ENCODE peak calls at places on chromosome 1, in ten cellular contexts. H, T, I, Y, W, C, P, K, D and F are unnamed samples.
A peak's percentile ranks its signal among the peaks of the same experiment; 100 is the strongest.

GRCh38 chr1:43576521-43576920 is 45.8 kb downstream of the PTPRF start:
- DNase-seq in P (no peak), T (no peak), I (no peak), Y (no peak), H (no peak), D (no peak), C (no peak), W (no peak), K (no peak), F (no peak)

GRCh38 chr1:38944547-38944946 is 2.9 kb upstream of the RHBDL2 start:
- DNase-seq in P (no peak), Y (no peak), H (no peak), D (no peak), C (no peak), T (no peak), W (no peak), K (no peak), I (no peak), F (no peak)

GRCh38 chr1:236010443-236010842 is 54.4 kb downstream of the NID1 start:
- DNase-seq in Y (no peak), P (no peak), W (no peak), K (no peak), I (no peak), C (no peak), H (no peak), T (no peak), D (no peak), F (no peak)

GRCh38 chr1:154936416-154937050 is at the start of gene PMVK:
- DNase-seq in C (peak; percentile 97), T (peak; percentile 93), Y (peak; percentile 96), D (peak; percentile 94), P (peak; percentile 95), K (peak; percentile 95), I (peak; percentile 96), H (peak; percentile 98), W (peak; percentile 91), F (peak; percentile 98)

GRCh38 chr1:20190761-20191160 is 4.4 kb upstream of the PLA2G2C start:
- DNase-seq in H (no peak), D (no peak), P (no peak), Y (no peak), T (no peak), W (no peak), I (no peak), C (no peak), K (no peak), F (no peak)

GRCh38 chr1:225469051-225469450 is 41.2 kb upstream of the LBR start:
- DNase-seq in H (no peak), I (peak; percentile 3), D (no peak), Y (no peak), K (no peak), P (no peak), C (peak; percentile 20), W (no peak), T (peak; percentile 2), F (peak; percentile 35)

GRCh38 chr1:182127656-182128055 is 66.1 kb upstream of the ZNF648 start:
- DNase-seq in P (no peak), C (no peak), W (no peak), H (no peak), D (no peak), Y (no peak), I (no peak), T (no peak), K (no peak), F (no peak)

GRCh38 chr1:1628656-1629429 is 3.1 kb upstream of the MMP23B start:
- DNase-seq in H (peak; percentile 88), D (peak; percentile 83), W (no peak), C (peak; percentile 73), P (no peak), I (no peak), Y (peak; percentile 51), T (no peak), K (no peak), F (no peak)

GRCh38 chr1:183143576-183144315 is 42.3 kb upstream of the LAMC2 start:
- DNase-seq in C (no peak), T (no peak), K (no peak), H (no peak), P (no peak), W (no peak), D (no peak), I (no peak), Y (no peak), F (no peak)

GRCh38 chr1:246786606-246787238 is 62.5 kb downstream of the SCCPDH start:
- DNase-seq in C (no peak), D (no peak), P (no peak), K (no peak), H (no peak), Y (no peak), T (no peak), W (no peak), I (no peak), F (no peak)

GRCh38 chr1:161008857-161009554 is 11.9 kb downstream of the F11R start:
- DNase-seq in K (no peak), H (no peak), I (no peak), P (peak; percentile 31), W (no peak), T (no peak), D (no peak), C (no peak), Y (no peak), F (peak; percentile 8)

GRCh38 chr1:185017338-185017737 is 28.0 kb upstream of the RNF2 start:
- DNase-seq in H (no peak), P (peak; percentile 94), W (no peak), K (no peak), C (no peak), T (no peak), Y (no peak), I (no peak), D (no peak), F (no peak)

GRCh38 chr1:153958111-153958960 is at the start of gene CRTC2:
- DNase-seq in K (peak; percentile 99), W (peak; percentile 99), C (peak; percentile 100), P (peak; percentile 98), H (peak; percentile 99), Y (peak; percentile 99), D (peak; percentile 96), I (peak; percentile 99), T (peak; percentile 98), F (peak; percentile 99)

GRCh38 chr1:1227386-1227785 is 4.4 kb downstream of the SDF4 start:
- DNase-seq in C (no peak), H (no peak), D (no peak), K (no peak), I (no peak), Y (no peak), T (no peak), W (no peak), P (no peak), F (no peak)

GRCh38 chr1:221858758-221859157 is 116.9 kb upstream of the DUSP10 start:
- DNase-seq in I (no peak), K (peak; percentile 56), H (no peak), P (peak; percentile 93), T (no peak), C (no peak), Y (no peak), D (no peak), W (no peak), F (no peak)

GRCh38 chr1:63674238-63674864 is 81.1 kb downstream of the PGM1 start:
- DNase-seq in P (peak; percentile 93), C (peak; percentile 87), T (peak; percentile 88), H (peak; percentile 53), I (peak; percentile 95), D (peak; percentile 79), W (peak; percentile 50), K (peak; percentile 65), Y (peak; percentile 65), F (peak; percentile 84)

DNA sequence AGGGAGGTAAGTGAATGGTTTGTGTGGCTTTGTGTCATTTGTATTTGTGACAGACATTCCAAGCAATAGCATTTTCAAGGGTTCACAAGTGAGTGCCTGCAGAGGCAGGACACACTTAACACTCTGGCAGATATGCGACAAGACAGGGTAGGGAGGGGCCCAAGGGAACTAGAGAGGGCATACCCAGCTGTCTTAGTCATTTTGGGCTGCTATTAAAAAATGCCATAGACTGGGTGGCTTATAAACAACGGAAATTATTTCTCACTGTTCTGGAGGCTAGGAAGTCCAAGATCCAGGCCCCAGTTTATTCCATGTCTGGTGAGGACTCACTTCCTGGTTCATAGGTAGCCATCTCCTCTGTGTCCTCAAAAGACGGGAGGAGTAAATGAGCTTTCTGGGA is 137.4 kb downstream of the FGGY start:
- DNase-seq in H (no peak), K (no peak), Y (no peak), D (no peak), W (no peak), I (no peak), P (no peak), C (no peak), T (no peak), F (no peak)
- H3K27ac ChIP-seq in H (no peak overlapping the region), K (peak overlapping the region; percentile 58), Y (peak overlapping the region; percentile 49), D (no peak overlapping the region), W (peak overlapping the region; percentile 71), I (no peak overlapping the region), P (no peak overlapping the region), C (no peak overlapping the region), T (no peak overlapping the region), F (peak overlapping the region; percentile 74)

DNA sequence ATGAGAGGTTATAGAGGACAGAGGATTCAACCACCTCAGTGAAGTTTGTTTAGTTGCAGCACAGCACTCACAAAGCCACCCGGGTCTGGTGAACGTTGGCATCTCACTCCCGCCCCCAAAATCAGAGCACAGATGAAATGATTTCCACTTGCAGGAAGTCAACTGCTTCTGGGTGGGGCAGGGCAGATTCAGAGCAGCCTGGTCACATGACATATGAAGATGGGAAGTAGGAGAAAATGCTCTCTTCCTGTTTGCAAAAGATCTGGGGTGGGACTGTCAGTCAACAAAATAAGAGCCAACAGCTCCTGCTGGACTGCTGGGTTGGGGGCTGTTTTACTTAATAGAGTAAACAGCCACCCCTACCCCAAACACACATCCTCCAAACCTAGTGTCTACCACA is 43.2 kb downstream of the LRRC71 start:
- DNase-seq in D (no peak), P (no peak), W (no peak), I (no peak), Y (no peak), H (peak; percentile 46), T (no peak), C (no peak), K (no peak), F (no peak)
- H3K4me3 ChIP-seq in D (no peak overlapping the region), P (no peak overlapping the region), W (peak overlapping the region; percentile 2), I (no peak overlapping the region), Y (peak overlapping the region; percentile 45), H (no peak overlapping the region), T (no peak overlapping the region), C (no peak overlapping the region), K (no peak overlapping the region), F (no peak overlapping the region)

GRCh38 chr1:67741786-67742185 is 56.8 kb downstream of the GADD45A start:
- DNase-seq in Y (no peak), I (no peak), P (no peak), W (no peak), T (no peak), K (no peak), H (no peak), C (no peak), D (no peak), F (no peak)
- H3K27ac ChIP-seq in Y (no peak overlapping the region), I (no peak overlapping the region), P (no peak overlapping the region), W (peak overlapping the region; percentile 97), T (peak overlapping the region; percentile 12), K (no peak overlapping the region), H (no peak overlapping the region), C (no peak overlapping the region), D (no peak overlapping the region), F (peak overlapping the region; percentile 50)

DNA sequence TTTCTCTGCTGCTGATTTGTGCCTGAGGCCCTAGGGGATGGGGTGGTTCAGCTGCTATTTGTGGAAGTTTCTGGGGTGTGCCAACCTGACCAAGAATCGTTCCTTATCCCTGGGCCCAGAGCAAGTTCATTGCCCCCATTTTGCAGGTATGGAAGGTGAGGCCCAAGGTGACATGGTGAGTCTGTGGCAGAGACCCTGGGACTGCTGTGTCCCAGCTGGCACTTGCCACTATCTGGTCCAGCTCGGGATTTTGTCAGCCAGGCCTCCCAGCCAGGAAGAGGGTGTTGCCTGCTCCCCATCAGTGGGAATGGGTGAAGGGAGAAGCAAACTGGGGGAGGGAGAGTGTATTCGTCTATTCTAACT is 18.9 kb upstream of the LRP8 start:
- DNase-seq in W (no peak), D (peak; percentile 17), T (no peak), C (no peak), I (no peak), K (no peak), H (no peak), Y (no peak), P (no peak), F (peak; percentile 60)
- H3K4me3 ChIP-seq in W (no peak overlapping the region), D (no peak overlapping the region), T (no peak overlapping the region), C (no peak overlapping the region), I (no peak overlapping the region), K (no peak overlapping the region), H (no peak overlapping the region), Y (no peak overlapping the region), P (no peak overlapping the region), F (no peak overlapping the region)